ENCODE peak calls at places on chromosomes 6 and 20, in ten cellular contexts. One of them, this sample, is unnamed.

GRCh38 chr6:53813096-53813495 is 18.3 kb downstream of the LRRC1 start:
- DNase-seq in cardiac muscle cell: no peak
- DNase-seq in CD8-positive, alpha-beta T cell: no peak
- DNase-seq in mammary epithelial cell: no peak
- DNase-seq in A549: no peak
- DNase-seq in fibroblast of pulmonary artery: no peak
- DNase-seq in HCT116: no peak
- DNase-seq in heart left ventricle: no peak
- DNase-seq in heart right ventricle: no peak
- DNase-seq in Panc1: no peak
- DNase-seq in this sample: no peak

GRCh38 chr20:13677241-13677640 is 38.5 kb upstream of the TASP1 start:
- DNase-seq in fibroblast of pulmonary artery: no peak
- DNase-seq in heart left ventricle: no peak
- DNase-seq in A549: no peak
- DNase-seq in mammary epithelial cell: no peak
- DNase-seq in cardiac muscle cell: no peak
- DNase-seq in heart right ventricle: no peak
- DNase-seq in Panc1: no peak
- DNase-seq in HCT116: no peak
- DNase-seq in CD8-positive, alpha-beta T cell: no peak
- DNase-seq in this sample: no peak

GRCh38 chr20:5000263-5001173 is 792 bp downstream of the SLC23A2 start:
- DNase-seq in Panc1: no peak
- DNase-seq in heart left ventricle: peak
- DNase-seq in A549: no peak
- DNase-seq in mammary epithelial cell: no peak
- DNase-seq in heart right ventricle: peak
- DNase-seq in cardiac muscle cell: no peak
- DNase-seq in HCT116: no peak
- DNase-seq in fibroblast of pulmonary artery: no peak
- DNase-seq in CD8-positive, alpha-beta T cell: peak
- DNase-seq in this sample: no peak

GRCh38 chr20:61251529-61252393 is at the start of gene CDH4:
- DNase-seq in CD8-positive, alpha-beta T cell: no peak
- DNase-seq in fibroblast of pulmonary artery: no peak
- DNase-seq in Panc1: no peak
- DNase-seq in mammary epithelial cell: peak
- DNase-seq in heart right ventricle: no peak
- DNase-seq in HCT116: no peak
- DNase-seq in A549: peak
- DNase-seq in cardiac muscle cell: peak
- DNase-seq in heart left ventricle: no peak
- DNase-seq in this sample: peak

GRCh38 chr6:97195117-97195516 is 87.9 kb downstream of the MMS22L start:
- DNase-seq in fibroblast of pulmonary artery: peak
- DNase-seq in heart left ventricle: no peak
- DNase-seq in A549: no peak
- DNase-seq in Panc1: no peak
- DNase-seq in CD8-positive, alpha-beta T cell: no peak
- DNase-seq in heart right ventricle: no peak
- DNase-seq in mammary epithelial cell: no peak
- DNase-seq in HCT116: no peak
- DNase-seq in cardiac muscle cell: peak
- DNase-seq in this sample: peak

GRCh38 chr6:162829013-162829742 is 101.4 kb downstream of the PACRG start:
- DNase-seq in HCT116: no peak
- DNase-seq in fibroblast of pulmonary artery: no peak
- DNase-seq in cardiac muscle cell: no peak
- DNase-seq in heart left ventricle: no peak
- DNase-seq in A549: no peak
- DNase-seq in CD8-positive, alpha-beta T cell: no peak
- DNase-seq in mammary epithelial cell: no peak
- DNase-seq in heart right ventricle: no peak
- DNase-seq in Panc1: no peak
- DNase-seq in this sample: no peak

GRCh38 chr6:167140589-167141474 is 16.9 kb downstream of the GPR31 start:
- DNase-seq in Panc1: no peak
- DNase-seq in A549: no peak
- DNase-seq in cardiac muscle cell: no peak
- DNase-seq in mammary epithelial cell: no peak
- DNase-seq in fibroblast of pulmonary artery: no peak
- DNase-seq in heart left ventricle: no peak
- DNase-seq in heart right ventricle: no peak
- DNase-seq in CD8-positive, alpha-beta T cell: no peak
- DNase-seq in HCT116: no peak
- DNase-seq in this sample: no peak

GRCh38 chr6:19417713-19418112 is 419.5 kb upstream of the ID4 start:
- DNase-seq in A549: no peak
- DNase-seq in fibroblast of pulmonary artery: peak
- DNase-seq in CD8-positive, alpha-beta T cell: no peak
- DNase-seq in Panc1: peak
- DNase-seq in mammary epithelial cell: peak
- DNase-seq in HCT116: peak
- DNase-seq in heart left ventricle: no peak
- DNase-seq in heart right ventricle: no peak
- DNase-seq in cardiac muscle cell: no peak
- DNase-seq in this sample: peak

GRCh38 chr20:61263084-61263695 is 11.1 kb downstream of the CDH4 start:
- DNase-seq in mammary epithelial cell: no peak
- DNase-seq in fibroblast of pulmonary artery: peak
- DNase-seq in Panc1: no peak
- DNase-seq in heart left ventricle: no peak
- DNase-seq in CD8-positive, alpha-beta T cell: peak
- DNase-seq in heart right ventricle: no peak
- DNase-seq in A549: no peak
- DNase-seq in cardiac muscle cell: peak
- DNase-seq in HCT116: no peak
- DNase-seq in this sample: peak

GRCh38 chr20:62953839-62954703 is 1.6 kb downstream of the SLC17A9 start:
- DNase-seq in fibroblast of pulmonary artery: peak
- DNase-seq in cardiac muscle cell: peak
- DNase-seq in mammary epithelial cell: no peak
- DNase-seq in CD8-positive, alpha-beta T cell: peak
- DNase-seq in HCT116: no peak
- DNase-seq in heart left ventricle: peak
- DNase-seq in Panc1: no peak
- DNase-seq in A549: no peak
- DNase-seq in heart right ventricle: peak
- DNase-seq in this sample: no peak

GRCh38 chr6:106103728-106104109 is 17.6 kb downstream of the PRDM1 start:
- DNase-seq in mammary epithelial cell: peak
- DNase-seq in A549: no peak
- DNase-seq in cardiac muscle cell: no peak
- DNase-seq in heart right ventricle: no peak
- DNase-seq in heart left ventricle: no peak
- DNase-seq in CD8-positive, alpha-beta T cell: peak
- DNase-seq in fibroblast of pulmonary artery: no peak
- DNase-seq in Panc1: no peak
- DNase-seq in HCT116: no peak
- DNase-seq in this sample: no peak

GRCh38 chr6:44028767-44029166 is 98.5 kb downstream of the MRPL14 start:
- DNase-seq in cardiac muscle cell: peak
- DNase-seq in heart left ventricle: no peak
- DNase-seq in HCT116: no peak
- DNase-seq in mammary epithelial cell: peak
- DNase-seq in CD8-positive, alpha-beta T cell: no peak
- DNase-seq in fibroblast of pulmonary artery: peak
- DNase-seq in A549: no peak
- DNase-seq in Panc1: no peak
- DNase-seq in heart right ventricle: no peak
- DNase-seq in this sample: peak

GRCh38 chr6:142960098-142960497 is 15.1 kb upstream of the HIVEP2 start:
- DNase-seq in Panc1: no peak
- DNase-seq in CD8-positive, alpha-beta T cell: no peak
- DNase-seq in fibroblast of pulmonary artery: peak
- DNase-seq in mammary epithelial cell: peak
- DNase-seq in heart left ventricle: no peak
- DNase-seq in A549: no peak
- DNase-seq in cardiac muscle cell: peak
- DNase-seq in HCT116: no peak
- DNase-seq in heart right ventricle: no peak
- DNase-seq in this sample: no peak

GRCh38 chr6:75368864-75369402 is 84.3 kb upstream of the TMEM30A start:
- DNase-seq in heart right ventricle: no peak
- DNase-seq in mammary epithelial cell: no peak
- DNase-seq in cardiac muscle cell: no peak
- DNase-seq in CD8-positive, alpha-beta T cell: no peak
- DNase-seq in HCT116: no peak
- DNase-seq in A549: no peak
- DNase-seq in fibroblast of pulmonary artery: no peak
- DNase-seq in heart left ventricle: no peak
- DNase-seq in Panc1: no peak
- DNase-seq in this sample: no peak

GRCh38 chr6:75372884-75373283 is 88.3 kb upstream of the TMEM30A start:
- DNase-seq in cardiac muscle cell: no peak
- DNase-seq in HCT116: no peak
- DNase-seq in heart left ventricle: no peak
- DNase-seq in fibroblast of pulmonary artery: no peak
- DNase-seq in A549: no peak
- DNase-seq in Panc1: no peak
- DNase-seq in mammary epithelial cell: no peak
- DNase-seq in heart right ventricle: no peak
- DNase-seq in CD8-positive, alpha-beta T cell: no peak
- DNase-seq in this sample: no peak

GRCh38 chr6:75363304-75363703 is 78.7 kb upstream of the TMEM30A start:
- DNase-seq in heart right ventricle: no peak
- DNase-seq in HCT116: no peak
- DNase-seq in heart left ventricle: no peak
- DNase-seq in cardiac muscle cell: no peak
- DNase-seq in A549: no peak
- DNase-seq in mammary epithelial cell: no peak
- DNase-seq in CD8-positive, alpha-beta T cell: no peak
- DNase-seq in Panc1: no peak
- DNase-seq in fibroblast of pulmonary artery: no peak
- DNase-seq in this sample: no peak

GRCh38 chr6:75368151-75368779 is 83.7 kb upstream of the TMEM30A start:
- DNase-seq in A549: peak
- DNase-seq in fibroblast of pulmonary artery: peak
- DNase-seq in HCT116: peak
- DNase-seq in CD8-positive, alpha-beta T cell: no peak
- DNase-seq in mammary epithelial cell: peak
- DNase-seq in heart right ventricle: no peak
- DNase-seq in heart left ventricle: peak
- DNase-seq in Panc1: no peak
- DNase-seq in cardiac muscle cell: peak
- DNase-seq in this sample: peak
- TF ChIP-seq CTCF in A549: peak
- TF ChIP-seq CTCF in fibroblast of pulmonary artery: peak
- TF ChIP-seq CTCF in HCT116: peak
- TF ChIP-seq CTCF in CD8-positive, alpha-beta T cell: no peak
- TF ChIP-seq CTCF in mammary epithelial cell: peak
- TF ChIP-seq CTCF in heart right ventricle: peak
- TF ChIP-seq CTCF in heart left ventricle: peak
- TF ChIP-seq CTCF in Panc1: peak
- TF ChIP-seq CTCF in cardiac muscle cell: peak
- TF ChIP-seq CTCF in this sample: peak

DNA sequence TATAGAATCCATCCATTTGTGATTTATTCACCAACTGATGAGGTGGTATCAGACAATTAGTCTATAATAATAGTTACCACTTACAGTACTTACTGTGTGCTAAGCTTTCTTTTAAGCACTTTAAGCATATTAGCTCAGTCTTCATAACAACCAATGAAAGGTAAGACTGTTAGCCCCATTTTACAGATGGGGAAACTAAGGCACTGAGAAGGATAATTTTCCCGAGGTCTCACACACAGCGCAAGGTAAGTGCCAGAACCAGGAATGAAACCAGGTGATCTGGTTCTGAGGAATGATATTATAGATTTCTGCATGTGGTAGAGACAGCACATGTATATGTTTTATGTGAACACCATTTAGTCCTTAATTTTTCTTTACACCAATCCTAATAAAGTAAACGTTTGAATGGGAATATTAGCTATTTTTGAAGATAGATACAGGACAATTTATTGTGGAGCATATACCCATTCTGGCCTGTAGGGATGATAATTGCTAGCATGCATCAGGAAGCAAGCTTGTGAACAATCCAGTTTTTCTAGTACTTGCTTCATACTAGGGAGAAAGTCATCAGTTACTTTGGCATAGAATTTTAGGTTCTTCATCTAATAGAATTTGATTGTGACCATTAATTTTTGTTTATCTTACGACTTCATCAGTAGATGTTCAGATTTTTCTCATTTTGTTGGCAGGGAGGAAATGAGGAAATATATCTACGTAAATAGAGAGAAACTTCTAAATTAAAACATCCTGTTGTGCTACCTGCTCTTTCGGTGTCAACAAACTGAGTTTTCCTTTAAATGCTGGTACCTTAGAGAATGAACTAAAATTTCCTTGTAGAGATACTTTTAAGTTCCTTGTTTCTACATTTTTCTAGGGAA is 3.0 kb downstream of the YWHAB start:
- DNase-seq in mammary epithelial cell: peak
- DNase-seq in cardiac muscle cell: peak
- DNase-seq in CD8-positive, alpha-beta T cell: no peak
- DNase-seq in heart right ventricle: no peak
- DNase-seq in A549: peak
- DNase-seq in fibroblast of pulmonary artery: peak
- DNase-seq in HCT116: no peak
- DNase-seq in Panc1: no peak
- DNase-seq in heart left ventricle: no peak
- DNase-seq in this sample: no peak
- TF ChIP-seq CTCF in mammary epithelial cell: peak
- TF ChIP-seq CTCF in cardiac muscle cell: peak
- TF ChIP-seq CTCF in CD8-positive, alpha-beta T cell: peak
- TF ChIP-seq CTCF in heart right ventricle: peak
- TF ChIP-seq CTCF in A549: no peak
- TF ChIP-seq CTCF in fibroblast of pulmonary artery: peak
- TF ChIP-seq CTCF in HCT116: no peak
- TF ChIP-seq CTCF in Panc1: no peak
- TF ChIP-seq CTCF in heart left ventricle: no peak
- TF ChIP-seq CTCF in this sample: peak

GRCh38 chr6:55023231-55023630 is 151.1 kb upstream of the HCRTR2 start:
- DNase-seq in cardiac muscle cell: no peak
- DNase-seq in heart right ventricle: no peak
- DNase-seq in mammary epithelial cell: no peak
- DNase-seq in heart left ventricle: no peak
- DNase-seq in A549: no peak
- DNase-seq in Panc1: no peak
- DNase-seq in fibroblast of pulmonary artery: no peak
- DNase-seq in HCT116: no peak
- DNase-seq in CD8-positive, alpha-beta T cell: no peak
- DNase-seq in this sample: no peak
- TF ChIP-seq CTCF in cardiac muscle cell: no peak
- TF ChIP-seq CTCF in heart right ventricle: no peak
- TF ChIP-seq CTCF in mammary epithelial cell: no peak
- TF ChIP-seq CTCF in heart left ventricle: no peak
- TF ChIP-seq CTCF in A549: no peak
- TF ChIP-seq CTCF in Panc1: no peak
- TF ChIP-seq CTCF in fibroblast of pulmonary artery: no peak
- TF ChIP-seq CTCF in HCT116: no peak
- TF ChIP-seq CTCF in CD8-positive, alpha-beta T cell: no peak
- TF ChIP-seq CTCF in this sample: no peak

DNA sequence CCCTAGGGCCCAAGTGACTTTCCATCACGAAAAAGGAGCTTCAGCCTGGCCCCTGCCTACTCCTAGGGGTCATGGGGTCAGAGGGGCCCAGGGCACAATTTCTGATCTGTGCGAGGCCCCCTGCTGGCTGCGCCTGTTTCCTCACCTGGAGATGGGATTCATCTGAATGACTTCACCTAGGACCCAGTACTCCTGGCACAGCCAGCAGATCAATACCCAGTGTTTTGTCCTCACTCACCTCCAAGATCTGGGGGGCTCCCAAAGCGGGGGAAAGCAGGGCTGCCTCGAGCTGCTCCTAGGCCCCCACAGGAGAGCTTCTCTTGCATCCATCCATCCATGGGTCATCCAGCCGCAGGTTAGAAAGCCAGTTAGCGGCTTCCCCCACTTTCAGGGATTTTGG is 33.8 kb downstream of the CD40 start:
- DNase-seq in CD8-positive, alpha-beta T cell: no peak
- DNase-seq in fibroblast of pulmonary artery: no peak
- DNase-seq in A549: peak
- DNase-seq in mammary epithelial cell: no peak
- DNase-seq in HCT116: no peak
- DNase-seq in heart right ventricle: no peak
- DNase-seq in heart left ventricle: no peak
- DNase-seq in Panc1: no peak
- DNase-seq in cardiac muscle cell: no peak
- DNase-seq in this sample: no peak
- TF ChIP-seq CTCF in CD8-positive, alpha-beta T cell: no peak
- TF ChIP-seq CTCF in fibroblast of pulmonary artery: peak
- TF ChIP-seq CTCF in A549: peak
- TF ChIP-seq CTCF in mammary epithelial cell: peak
- TF ChIP-seq CTCF in HCT116: no peak
- TF ChIP-seq CTCF in heart right ventricle: peak
- TF ChIP-seq CTCF in heart left ventricle: no peak
- TF ChIP-seq CTCF in Panc1: peak
- TF ChIP-seq CTCF in cardiac muscle cell: peak
- TF ChIP-seq CTCF in this sample: peak